ENCODE peak calls at places on chromosomes 12 and 14, in six cellular contexts. Z is Peyer's patch; G is PC-9; V is Panc1; T is CD4-positive, alpha-beta T cell; A is A549. B is an unnamed sample.

GRCh38 chr14:76762617-76763361 is 1.5 kb downstream of the VASH1 start:
- DNase-seq in Z (peak; percentile 34), G (no peak), V (no peak), T (no peak), A (no peak), B (no peak)

GRCh38 chr14:24418492-24418873 is 11.0 kb downstream of the CBLN3 start:
- DNase-seq in Z (peak; percentile 87), G (peak; percentile 60), V (no peak), T (no peak), A (no peak), B (no peak)

GRCh38 chr12:47343684-47344567 is 264.2 kb upstream of the AMIGO2 start:
- DNase-seq in Z (no peak), G (no peak), V (no peak), T (no peak), A (no peak), B (no peak)

GRCh38 chr14:104843442-104844305 is 21.4 kb upstream of the CEP170B start:
- DNase-seq in Z (no peak), G (no peak), V (no peak), T (no peak), A (no peak), B (no peak)

GRCh38 chr12:112530941-112531340 is 112.2 kb downstream of the PTPN11 start:
- DNase-seq in Z (no peak), G (no peak), V (no peak), T (no peak), A (no peak), B (no peak)

GRCh38 chr14:88551936-88552565 is 2.8 kb downstream of the PTPN21 start:
- DNase-seq in Z (no peak), G (no peak), V (no peak), T (no peak), A (no peak), B (no peak)

GRCh38 chr12:111056618-111057521 is 136.5 kb upstream of the MYL2 start:
- DNase-seq in Z (peak; percentile 75), G (no peak), V (no peak), T (peak; percentile 11), A (no peak), B (peak; percentile 51)

GRCh38 chr14:100849432-100849831 is 23.5 kb downstream of the MEG3 start:
- DNase-seq in Z (no peak), G (no peak), V (no peak), T (no peak), A (no peak), B (no peak)

GRCh38 chr14:98162829-98163228 is 1109.2 kb downstream of the BCL11B start:
- DNase-seq in Z (no peak), G (no peak), V (no peak), T (no peak), A (no peak), B (no peak)

GRCh38 chr14:76953196-76953945 is 75.1 kb downstream of the IRF2BPL start:
- DNase-seq in Z (peak; percentile 82), G (peak; percentile 100), V (no peak), T (peak; percentile 29), A (peak; percentile 90), B (peak; percentile 41)

GRCh38 chr12:122371475-122372045 is 50.9 kb downstream of the CLIP1 start:
- DNase-seq in Z (no peak), G (no peak), V (no peak), T (no peak), A (no peak), B (no peak)

GRCh38 chr12:73973486-73973885 is 564.1 kb upstream of the ATXN7L3B start:
- DNase-seq in Z (no peak), G (no peak), V (no peak), T (no peak), A (no peak), B (no peak)

GRCh38 chr12:16119618-16120017 is 157.9 kb downstream of the SLC15A5 start:
- DNase-seq in Z (no peak), G (no peak), V (no peak), T (no peak), A (no peak), B (no peak)

GRCh38 chr14:38297681-38298080 is 41.8 kb upstream of the CLEC14A start:
- DNase-seq in Z (no peak), G (no peak), V (no peak), T (no peak), A (no peak), B (no peak)

GRCh38 chr14:91317381-91318313 is 73.1 kb upstream of the GPR68 start:
- DNase-seq in Z (peak; percentile 93), G (no peak), V (no peak), T (peak; percentile 73), A (no peak), B (peak; percentile 55)

GRCh38 chr14:104221636-104222375 is 83.4 kb downstream of the KIF26A start:
- DNase-seq in Z (no peak), G (no peak), V (no peak), T (no peak), A (no peak), B (no peak)

GRCh38 chr12:1576410-1577240 is 17.8 kb downstream of the FBXL14 start:
- DNase-seq in Z (no peak), G (peak; percentile 31), V (no peak), T (no peak), A (no peak), B (no peak)

GRCh38 chr14:52131640-52132320 is 62.9 kb upstream of the NID2 start:
- DNase-seq in Z (peak; percentile 72), G (peak; percentile 52), V (peak; percentile 55), T (no peak), A (peak; percentile 82), B (no peak)

GRCh38 chr12:11227373-11227772 is 40.6 kb upstream of the TAS2R42 start:
- DNase-seq in Z (no peak), G (no peak), V (no peak), T (no peak), A (no peak), B (no peak)

GRCh38 chr14:87343641-87344040 is 649.3 kb downstream of the GALC start:
- DNase-seq in Z (no peak), G (no peak), V (no peak), T (no peak), A (no peak), B (no peak)

GRCh38 chr12:37547611-37548010 is 769.0 kb upstream of the ALG10B start:
- DNase-seq in Z (no peak), G (no peak), V (no peak), T (no peak), A (no peak), B (no peak)

GRCh38 chr12:6950944-6951540 is at the start of gene PTPN6:
- DNase-seq in Z (peak; percentile 90), G (no peak), V (no peak), T (no peak), A (no peak), B (no peak)

GRCh38 chr12:52186135-52186840 is 5.5 kb downstream of the KRT80 start:
- DNase-seq in Z (no peak), G (peak; percentile 94), V (no peak), T (no peak), A (no peak), B (no peak)

GRCh38 chr12:120879102-120879501 is 25.1 kb downstream of the SPPL3 start:
- DNase-seq in Z (no peak), G (no peak), V (no peak), T (no peak), A (no peak), B (no peak)

GRCh38 chr12:31019561-31020308 is 53.9 kb upstream of the DDX11 start:
- DNase-seq in Z (no peak), G (no peak), V (no peak), T (no peak), A (no peak), B (no peak)

GRCh38 chr12:31021181-31021580 is 52.5 kb upstream of the DDX11 start:
- DNase-seq in Z (no peak), G (no peak), V (no peak), T (no peak), A (no peak), B (no peak)

GRCh38 chr12:31023271-31023724 is 50.4 kb upstream of the DDX11 start:
- DNase-seq in Z (no peak), G (no peak), V (no peak), T (no peak), A (no peak), B (no peak)

GRCh38 chr12:31020385-31021166 is 53.1 kb upstream of the DDX11 start:
- DNase-seq in Z (no peak), G (no peak), V (no peak), T (no peak), A (no peak), B (no peak)

DNA sequence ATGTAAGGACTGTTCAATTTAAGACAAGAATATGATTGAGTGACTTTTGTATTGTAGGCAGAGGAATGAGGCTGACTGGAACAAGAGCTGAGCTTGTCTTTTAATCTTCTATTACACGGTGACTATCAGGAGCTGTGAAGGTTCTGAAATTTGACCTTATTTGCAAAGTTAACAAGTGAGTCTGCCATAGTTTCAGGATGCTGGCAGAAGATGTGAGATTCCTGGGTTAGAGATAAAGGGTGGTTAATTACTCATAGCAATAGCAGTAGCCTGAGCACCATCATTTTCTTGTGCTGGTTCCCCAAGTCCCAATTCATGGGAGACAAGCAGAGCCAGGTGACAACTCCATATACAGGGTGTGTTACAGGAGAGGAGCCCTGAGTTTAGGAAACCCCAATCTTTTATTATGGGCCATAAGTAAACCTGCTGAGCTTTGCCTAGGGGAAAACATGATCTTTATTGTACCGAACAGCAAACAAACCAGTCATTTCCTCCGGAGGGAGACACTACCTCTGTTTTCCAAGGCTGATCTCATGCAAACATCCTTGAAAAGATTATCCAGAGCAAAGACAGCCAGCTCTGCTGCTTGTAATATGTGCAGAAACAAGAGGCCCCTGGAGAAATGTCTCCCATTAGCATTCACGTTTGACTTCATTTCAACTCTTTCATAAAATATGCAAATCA is 51.7 kb upstream of the DDX11 start:
- DNase-seq in Z (no peak), G (no peak), V (peak; percentile 18), T (no peak), A (no peak), B (no peak)
- TF ChIP-seq CTCF in Z (no peak), G (no peak), V (no peak), T (no peak), A (no peak), B (no peak)

GRCh38 chr12:17992002-17992656 is 97.9 kb downstream of the RERGL start:
- DNase-seq in Z (no peak), G (no peak), V (peak; percentile 28), T (no peak), A (peak; percentile 3), B (no peak)
- TF ChIP-seq CTCF in Z (peak; percentile 35), G (peak; percentile 87), V (peak; percentile 72), T (peak; percentile 30), A (peak; percentile 76), B (no peak)

GRCh38 chr12:124727244-124727673 is 136.4 kb downstream of the SCARB1 start:
- DNase-seq in Z (peak; percentile 78), G (peak; percentile 97), V (no peak), T (no peak), A (no peak), B (no peak)
- TF ChIP-seq CTCF in Z (no peak), G (no peak), V (no peak), T (no peak), A (no peak), B (no peak)

GRCh38 chr12:106128526-106129430 is 10.0 kb downstream of the NUAK1 start:
- DNase-seq in Z (no peak), G (no peak), V (no peak), T (no peak), A (no peak), B (no peak)
- TF ChIP-seq CTCF in Z (no peak), G (no peak), V (no peak), T (no peak), A (no peak), B (no peak)

GRCh38 chr12:109861689-109862314 is 18.5 kb downstream of the GLTP start:
- DNase-seq in Z (peak; percentile 74), G (peak; percentile 34), V (no peak), T (no peak), A (no peak), B (no peak)
- TF ChIP-seq CTCF in Z (no peak), G (no peak), V (no peak), T (no peak), A (no peak), B (no peak)

GRCh38 chr14:35826218-35826951 is at the start of gene BRMS1L:
- DNase-seq in Z (peak; percentile 99), G (peak; percentile 92), V (peak; percentile 93), T (peak; percentile 94), A (peak; percentile 97), B (peak; percentile 91)
- TF ChIP-seq CTCF in Z (peak; percentile 11), G (no peak), V (no peak), T (no peak), A (no peak), B (no peak)